ENCODE peak calls at places on chromosomes 16 and 17, in ten cellular contexts. G, L, K, P, Y, W, X, H, O and A are unnamed samples.

GRCh38 chr17:13323990-13324389 is 277.7 kb downstream of the HS3ST3A1 start:
- DNase-seq in G (no peak), L (no peak), K (no peak), P (no peak), Y (peak; percentile 36), W (peak; percentile 36), X (no peak), H (no peak), O (no peak), A (no peak)

GRCh38 chr16:48123104-48123788 is 32.5 kb downstream of the ABCC12 start:
- DNase-seq in G (peak; percentile 52), L (no peak), K (peak; percentile 98), P (no peak), Y (peak; percentile 98), W (peak; percentile 97), X (no peak), H (no peak), O (no peak), A (peak; percentile 96)

GRCh38 chr16:53129281-53130192 is 74.7 kb downstream of the CHD9 start:
- DNase-seq in G (no peak), L (no peak), K (peak; percentile 24), P (no peak), Y (peak; percentile 53), W (peak; percentile 74), X (no peak), H (peak; percentile 11), O (no peak), A (no peak)

GRCh38 chr16:4015275-4015990 is 100.8 kb downstream of the ADCY9 start:
- DNase-seq in G (no peak), L (peak; percentile 67), K (no peak), P (no peak), Y (no peak), W (peak; percentile 23), X (no peak), H (no peak), O (no peak), A (no peak)

GRCh38 chr16:85602831-85603755 is 10.0 kb upstream of the GSE1 start:
- DNase-seq in G (no peak), L (no peak), K (no peak), P (no peak), Y (no peak), W (no peak), X (no peak), H (no peak), O (no peak), A (no peak)

GRCh38 chr17:12348476-12348875 is 317.2 kb upstream of the MYOCD start:
- DNase-seq in G (no peak), L (no peak), K (no peak), P (no peak), Y (no peak), W (peak; percentile 8), X (no peak), H (no peak), O (no peak), A (no peak)

GRCh38 chr17:80997471-80998387 is 6.1 kb downstream of the CHMP6 start:
- DNase-seq in G (no peak), L (peak; percentile 36), K (no peak), P (no peak), Y (no peak), W (peak; percentile 23), X (no peak), H (no peak), O (no peak), A (no peak)

GRCh38 chr17:29911641-29912177 is 18.3 kb downstream of the SSH2 start:
- DNase-seq in G (no peak), L (no peak), K (no peak), P (no peak), Y (no peak), W (no peak), X (no peak), H (no peak), O (no peak), A (no peak)

GRCh38 chr16:82629441-82630027 is 2.8 kb downstream of the CDH13 start:
- DNase-seq in G (no peak), L (no peak), K (no peak), P (no peak), Y (peak; percentile 87), W (no peak), X (no peak), H (peak; percentile 36), O (peak; percentile 46), A (no peak)

GRCh38 chr16:87108941-87109340 is 208.3 kb downstream of the C16orf95 start:
- DNase-seq in G (no peak), L (no peak), K (no peak), P (no peak), Y (peak; percentile 6), W (peak; percentile 43), X (no peak), H (no peak), O (no peak), A (no peak)

GRCh38 chr17:35244345-35245195 is 1.7 kb downstream of the SLFN5 start:
- DNase-seq in G (peak; percentile 81), L (peak; percentile 60), K (peak; percentile 52), P (peak; percentile 85), Y (peak; percentile 94), W (peak; percentile 84), X (peak; percentile 18), H (peak; percentile 15), O (peak; percentile 88), A (peak; percentile 75)

DNA sequence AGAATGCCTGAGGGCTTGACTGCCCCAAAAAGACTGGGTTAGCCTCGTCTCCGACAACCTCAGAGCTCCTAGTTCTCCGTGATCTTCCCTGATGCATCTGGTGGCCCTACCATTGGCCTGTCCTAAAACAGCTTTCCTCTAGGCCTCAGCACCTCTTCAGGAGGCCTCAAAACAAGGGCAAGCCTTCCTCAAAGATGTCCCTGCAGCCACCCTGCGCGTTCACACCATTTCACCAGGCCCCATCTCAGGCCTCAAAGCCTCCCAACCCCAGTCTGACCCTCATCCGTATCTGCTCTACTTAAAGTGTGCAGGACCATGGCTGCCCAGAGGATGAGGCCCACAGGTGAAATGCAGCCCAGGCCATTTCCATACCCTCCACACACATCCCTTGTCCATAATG is 7.4 kb downstream of the ALOXE3 start:
- DNase-seq in G (no peak), L (no peak), K (no peak), P (no peak), Y (no peak), W (no peak), X (no peak), H (no peak), O (no peak), A (no peak)
- TF ChIP-seq CTCF in G (no peak), L (no peak), K (no peak), P (no peak), Y (no peak), W (no peak), X (no peak), H (no peak), O (no peak), A (no peak)

GRCh38 chr17:21505819-21506815 is 130.0 kb downstream of the KCNJ12 start:
- DNase-seq in G (no peak), L (no peak), K (no peak), P (no peak), Y (no peak), W (no peak), X (no peak), H (no peak), O (no peak), A (no peak)

GRCh38 chr17:21512307-21513011 is 136.3 kb downstream of the KCNJ12 start:
- DNase-seq in G (no peak), L (no peak), K (no peak), P (no peak), Y (no peak), W (no peak), X (no peak), H (no peak), O (no peak), A (no peak)

GRCh38 chr17:21513012-21513570 is 136.9 kb downstream of the KCNJ12 start:
- DNase-seq in G (peak; percentile 74), L (peak; percentile 76), K (no peak), P (peak; percentile 78), Y (peak; percentile 58), W (peak; percentile 78), X (peak; percentile 87), H (peak; percentile 62), O (peak; percentile 66), A (peak; percentile 10)

GRCh38 chr17:21510686-21511367 is 134.7 kb downstream of the KCNJ12 start:
- DNase-seq in G (no peak), L (no peak), K (no peak), P (no peak), Y (no peak), W (peak; percentile 33), X (no peak), H (no peak), O (no peak), A (no peak)

DNA sequence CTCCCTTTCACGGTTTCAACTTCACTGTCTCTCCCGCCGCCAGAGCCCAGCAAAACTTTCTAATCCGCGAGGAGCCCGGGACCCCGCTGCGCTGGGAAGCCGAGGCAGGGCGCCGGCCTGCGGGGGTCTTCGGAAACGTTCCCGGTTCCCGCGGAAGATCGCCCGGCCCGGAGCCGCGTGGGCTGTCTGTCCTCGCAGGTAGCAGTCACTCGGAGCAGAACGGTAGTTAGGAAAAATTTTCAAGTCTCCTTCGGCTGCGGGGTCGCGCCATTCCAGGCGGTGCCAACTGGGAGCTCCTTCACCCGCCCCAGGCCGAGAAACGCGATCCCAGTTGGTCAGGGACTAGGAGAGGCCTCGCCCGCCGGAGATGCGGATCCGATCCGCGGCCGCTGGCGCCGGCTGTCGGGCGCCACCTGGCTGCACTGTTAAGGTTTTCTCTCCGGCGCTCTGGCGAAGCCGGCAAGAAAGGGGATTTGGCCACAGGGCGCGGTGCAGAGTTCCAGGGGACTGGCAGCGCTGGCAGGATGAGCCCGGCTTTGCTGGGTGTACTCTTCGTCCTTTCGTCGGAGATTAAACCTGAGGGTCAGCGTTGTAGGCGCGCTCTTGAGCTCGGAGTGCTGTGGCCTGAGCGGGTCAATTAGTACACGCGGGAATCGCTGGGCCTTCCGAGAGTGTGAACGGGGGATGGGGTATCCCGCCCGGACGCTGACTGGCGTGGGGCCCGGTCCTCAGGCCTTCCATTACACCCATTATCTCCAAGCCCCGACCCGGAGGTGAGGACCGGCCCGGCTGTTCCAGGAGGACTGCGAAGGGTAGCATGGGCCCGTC is 135.4 kb downstream of the KCNJ12 start:
- DNase-seq in G (peak; percentile 82), L (peak; percentile 88), K (no peak), P (peak; percentile 90), Y (peak; percentile 75), W (peak; percentile 88), X (peak; percentile 87), H (peak; percentile 69), O (peak; percentile 74), A (peak; percentile 11)
- TF ChIP-seq CTCF in G (peak; percentile 77), L (peak; percentile 69), K (peak; percentile 76), P (peak; percentile 77), Y (peak; percentile 65), W (peak; percentile 79), X (peak; percentile 72), H (peak; percentile 67), O (no peak), A (peak; percentile 81)

DNA sequence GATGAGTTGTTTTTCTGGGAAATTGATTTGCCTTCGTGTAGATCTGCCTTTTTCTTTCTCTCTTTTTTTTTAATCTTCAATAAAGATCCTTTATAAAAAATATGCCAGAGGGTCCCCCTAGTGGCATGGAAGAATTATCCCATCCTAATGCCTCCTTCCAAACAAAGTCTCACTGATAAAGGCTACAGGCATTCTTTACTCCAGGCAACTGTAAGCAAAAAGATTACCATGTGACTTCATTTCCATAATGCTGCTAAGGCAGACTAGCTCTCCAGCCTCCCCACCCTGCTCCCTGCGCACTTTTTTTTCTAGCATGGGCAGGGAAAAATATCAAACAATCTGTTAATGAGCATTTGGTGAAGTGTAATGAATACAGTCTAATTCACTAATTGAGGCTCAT is 220.2 kb upstream of the CDH8 start:
- DNase-seq in G (no peak), L (no peak), K (no peak), P (no peak), Y (no peak), W (peak; percentile 0), X (no peak), H (no peak), O (no peak), A (no peak)
- TF ChIP-seq CTCF in G (no peak), L (no peak), K (no peak), P (peak; percentile 12), Y (no peak), W (no peak), X (peak; percentile 39), H (no peak), O (no peak), A (no peak)

GRCh38 chr17:38402897-38403296 is 25.4 kb upstream of the ARHGAP23 start:
- DNase-seq in G (no peak), L (no peak), K (no peak), P (no peak), Y (no peak), W (no peak), X (no peak), H (no peak), O (no peak), A (no peak)
- TF ChIP-seq CTCF in G (no peak), L (no peak), K (no peak), P (no peak), Y (peak; percentile 1), W (peak; percentile 19), X (no peak), H (no peak), O (no peak), A (no peak)